ENCODE peak calls at places on chromosomes 7 and 10, in six cellular contexts. One of them, this sample, is unnamed.

GRCh38 chr10:47311193-47311899 is 10.9 kb upstream of the GDF2 start:
- DNase-seq in PC-3: peak; percentile 41
- DNase-seq in hepatocyte: no peak
- DNase-seq in neuronal stem cell: no peak
- DNase-seq in GM23248: no peak
- DNase-seq in heart left ventricle: no peak
- DNase-seq in this sample: no peak

GRCh38 chr7:24462117-24462516 is 111.1 kb upstream of the PALS2 start:
- DNase-seq in PC-3: no peak
- DNase-seq in hepatocyte: no peak
- DNase-seq in neuronal stem cell: no peak
- DNase-seq in GM23248: no peak
- DNase-seq in heart left ventricle: no peak
- DNase-seq in this sample: no peak

GRCh38 chr7:118080947-118081346 is 103.0 kb upstream of the LSM8 start:
- DNase-seq in PC-3: peak; percentile 71
- DNase-seq in hepatocyte: peak; percentile 43
- DNase-seq in neuronal stem cell: no peak
- DNase-seq in GM23248: peak; percentile 63
- DNase-seq in heart left ventricle: no peak
- DNase-seq in this sample: no peak

GRCh38 chr10:128784444-128784843 is 658.2 kb upstream of the MKI67 start:
- DNase-seq in PC-3: no peak
- DNase-seq in hepatocyte: no peak
- DNase-seq in neuronal stem cell: no peak
- DNase-seq in GM23248: no peak
- DNase-seq in heart left ventricle: no peak
- DNase-seq in this sample: no peak

GRCh38 chr10:24983946-24984345 is 31.5 kb upstream of the PRTFDC1 start:
- DNase-seq in PC-3: no peak
- DNase-seq in hepatocyte: no peak
- DNase-seq in neuronal stem cell: no peak
- DNase-seq in GM23248: peak; percentile 79
- DNase-seq in heart left ventricle: no peak
- DNase-seq in this sample: no peak

GRCh38 chr10:116889066-116889465 is 39.8 kb downstream of the ENO4 start:
- DNase-seq in PC-3: no peak
- DNase-seq in hepatocyte: no peak
- DNase-seq in neuronal stem cell: no peak
- DNase-seq in GM23248: no peak
- DNase-seq in heart left ventricle: no peak
- DNase-seq in this sample: no peak

GRCh38 chr7:151888079-151888673 is 11.3 kb upstream of the PRKAG2 start:
- DNase-seq in PC-3: peak; percentile 23
- DNase-seq in hepatocyte: no peak
- DNase-seq in neuronal stem cell: no peak
- DNase-seq in GM23248: no peak
- DNase-seq in heart left ventricle: no peak
- DNase-seq in this sample: no peak

GRCh38 chr7:31853380-31853779 is 166.4 kb downstream of the PPP1R17 start:
- DNase-seq in PC-3: no peak
- DNase-seq in hepatocyte: no peak
- DNase-seq in neuronal stem cell: no peak
- DNase-seq in GM23248: peak; percentile 42
- DNase-seq in heart left ventricle: no peak
- DNase-seq in this sample: no peak

GRCh38 chr7:7641129-7641663 is 644 bp downstream of the UMAD1 start:
- DNase-seq in PC-3: peak; percentile 8
- DNase-seq in hepatocyte: peak; percentile 15
- DNase-seq in neuronal stem cell: peak; percentile 31
- DNase-seq in GM23248: peak; percentile 40
- DNase-seq in heart left ventricle: no peak
- DNase-seq in this sample: peak; percentile 23

GRCh38 chr10:29841724-29842649 is 207.2 kb upstream of the SVIL start:
- DNase-seq in PC-3: peak; percentile 37
- DNase-seq in hepatocyte: peak; percentile 75
- DNase-seq in neuronal stem cell: no peak
- DNase-seq in GM23248: peak; percentile 33
- DNase-seq in heart left ventricle: peak; percentile 89
- DNase-seq in this sample: no peak

GRCh38 chr10:71644307-71645180 is 75.0 kb downstream of the C10orf105 start:
- DNase-seq in PC-3: no peak
- DNase-seq in hepatocyte: no peak
- DNase-seq in neuronal stem cell: no peak
- DNase-seq in GM23248: no peak
- DNase-seq in heart left ventricle: no peak
- DNase-seq in this sample: no peak

GRCh38 chr10:118595598-118596425 is at the start of gene PRLHR:
- DNase-seq in PC-3: no peak
- DNase-seq in hepatocyte: peak; percentile 74
- DNase-seq in neuronal stem cell: peak; percentile 74
- DNase-seq in GM23248: peak; percentile 59
- DNase-seq in heart left ventricle: no peak
- DNase-seq in this sample: peak; percentile 78

GRCh38 chr7:151705744-151706567 is 171.0 kb downstream of the PRKAG2 start:
- DNase-seq in PC-3: peak; percentile 56
- DNase-seq in hepatocyte: peak; percentile 68
- DNase-seq in neuronal stem cell: no peak
- DNase-seq in GM23248: peak; percentile 64
- DNase-seq in heart left ventricle: no peak
- DNase-seq in this sample: no peak

GRCh38 chr7:157009170-157009777 is 1.2 kb downstream of the MNX1 start:
- DNase-seq in PC-3: no peak
- DNase-seq in hepatocyte: no peak
- DNase-seq in neuronal stem cell: no peak
- DNase-seq in GM23248: no peak
- DNase-seq in heart left ventricle: no peak
- DNase-seq in this sample: no peak

GRCh38 chr10:11397566-11397965 is 213.9 kb downstream of the USP6NL start:
- DNase-seq in PC-3: no peak
- DNase-seq in hepatocyte: no peak
- DNase-seq in neuronal stem cell: no peak
- DNase-seq in GM23248: no peak
- DNase-seq in heart left ventricle: no peak
- DNase-seq in this sample: no peak

GRCh38 chr10:103803941-103804340 is 51.4 kb downstream of the SH3PXD2A start:
- DNase-seq in PC-3: peak; percentile 34
- DNase-seq in hepatocyte: no peak
- DNase-seq in neuronal stem cell: no peak
- DNase-seq in GM23248: no peak
- DNase-seq in heart left ventricle: no peak
- DNase-seq in this sample: no peak

GRCh38 chr7:91789558-91789957 is 90.9 kb downstream of the MTERF1 start:
- DNase-seq in PC-3: peak; percentile 9
- DNase-seq in hepatocyte: no peak
- DNase-seq in neuronal stem cell: no peak
- DNase-seq in GM23248: peak; percentile 14
- DNase-seq in heart left ventricle: no peak
- DNase-seq in this sample: no peak

GRCh38 chr7:116863168-116863670 is 832 bp downstream of the CAPZA2 start:
- DNase-seq in PC-3: peak; percentile 12
- DNase-seq in hepatocyte: peak; percentile 49
- DNase-seq in neuronal stem cell: peak; percentile 12
- DNase-seq in GM23248: no peak
- DNase-seq in heart left ventricle: no peak
- DNase-seq in this sample: no peak

GRCh38 chr10:988667-989545 is 672 bp downstream of the GTPBP4 start:
- DNase-seq in PC-3: no peak
- DNase-seq in hepatocyte: no peak
- DNase-seq in neuronal stem cell: peak; percentile 11
- DNase-seq in GM23248: peak; percentile 82
- DNase-seq in heart left ventricle: no peak
- DNase-seq in this sample: no peak

GRCh38 chr7:28937593-28937992 is 20.5 kb downstream of the TRIL start:
- DNase-seq in PC-3: no peak
- DNase-seq in hepatocyte: no peak
- DNase-seq in neuronal stem cell: no peak
- DNase-seq in GM23248: no peak
- DNase-seq in heart left ventricle: no peak
- DNase-seq in this sample: no peak

GRCh38 chr7:91636129-91636724 is 244.3 kb downstream of the MTERF1 start:
- DNase-seq in PC-3: peak; percentile 57
- DNase-seq in hepatocyte: peak; percentile 37
- DNase-seq in neuronal stem cell: peak; percentile 35
- DNase-seq in GM23248: peak; percentile 38
- DNase-seq in heart left ventricle: no peak
- DNase-seq in this sample: no peak

DNA sequence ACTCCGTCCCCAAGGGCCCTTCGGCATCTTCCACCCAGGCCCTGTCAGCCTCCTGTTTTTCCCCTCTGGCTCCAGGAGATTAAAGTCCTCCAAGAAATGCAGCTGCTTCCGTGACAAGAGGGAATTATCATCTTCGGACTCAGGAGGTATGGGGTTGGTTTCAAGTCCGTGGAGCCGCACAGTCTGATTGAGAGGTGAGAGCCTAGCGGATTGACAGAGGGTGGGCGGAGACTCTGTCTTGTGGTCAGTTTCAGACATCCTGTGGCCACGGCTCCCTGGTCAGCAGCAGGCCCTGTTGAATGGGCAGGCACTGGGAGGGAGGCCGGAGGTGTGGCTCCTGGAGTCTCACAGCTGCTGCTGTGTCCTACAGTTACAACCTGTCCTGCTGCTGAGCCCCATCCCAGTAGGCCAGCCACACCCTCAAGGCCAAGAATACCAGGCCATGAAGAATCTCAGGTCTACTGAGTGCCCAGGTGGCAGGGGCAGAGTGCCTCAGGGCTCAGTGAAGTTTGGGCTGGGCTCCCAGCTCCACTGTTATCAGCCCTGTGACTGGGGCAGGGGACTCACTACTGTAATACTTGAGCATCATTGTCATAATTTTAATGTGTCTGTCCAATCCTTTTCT is 49.3 kb upstream of the ZNF716 start:
- DNase-seq in PC-3: no peak
- DNase-seq in hepatocyte: no peak
- DNase-seq in neuronal stem cell: no peak
- DNase-seq in GM23248: no peak
- DNase-seq in heart left ventricle: no peak
- DNase-seq in this sample: no peak
- H3K9me3 ChIP-seq in PC-3: no peaks in the 10 kb centered on the region
- H3K9me3 ChIP-seq in hepatocyte: no peaks in the 10 kb centered on the region
- H3K9me3 ChIP-seq in neuronal stem cell: peaks cover 29% of the 10 kb centered on the region
- H3K9me3 ChIP-seq in GM23248: no peaks in the 10 kb centered on the region
- H3K9me3 ChIP-seq in heart left ventricle: peaks cover 8% of the 10 kb centered on the region
- H3K9me3 ChIP-seq in this sample: no peaks in the 10 kb centered on the region

GRCh38 chr7:57404967-57405421 is 45.0 kb upstream of the ZNF716 start:
- DNase-seq in PC-3: no peak
- DNase-seq in hepatocyte: peak; percentile 2
- DNase-seq in neuronal stem cell: no peak
- DNase-seq in GM23248: no peak
- DNase-seq in heart left ventricle: no peak
- DNase-seq in this sample: no peak

GRCh38 chr7:57403601-57404342 is 46.2 kb upstream of the ZNF716 start:
- DNase-seq in PC-3: peak; percentile 28
- DNase-seq in hepatocyte: no peak
- DNase-seq in neuronal stem cell: no peak
- DNase-seq in GM23248: no peak
- DNase-seq in heart left ventricle: peak; percentile 90
- DNase-seq in this sample: peak; percentile 54

GRCh38 chr7:57399972-57400371 is 50.0 kb upstream of the ZNF716 start:
- DNase-seq in PC-3: no peak
- DNase-seq in hepatocyte: no peak
- DNase-seq in neuronal stem cell: no peak
- DNase-seq in GM23248: no peak
- DNase-seq in heart left ventricle: no peak
- DNase-seq in this sample: no peak

GRCh38 chr7:57407125-57407524 is 42.9 kb upstream of the ZNF716 start:
- DNase-seq in PC-3: no peak
- DNase-seq in hepatocyte: no peak
- DNase-seq in neuronal stem cell: no peak
- DNase-seq in GM23248: no peak
- DNase-seq in heart left ventricle: no peak
- DNase-seq in this sample: no peak

DNA sequence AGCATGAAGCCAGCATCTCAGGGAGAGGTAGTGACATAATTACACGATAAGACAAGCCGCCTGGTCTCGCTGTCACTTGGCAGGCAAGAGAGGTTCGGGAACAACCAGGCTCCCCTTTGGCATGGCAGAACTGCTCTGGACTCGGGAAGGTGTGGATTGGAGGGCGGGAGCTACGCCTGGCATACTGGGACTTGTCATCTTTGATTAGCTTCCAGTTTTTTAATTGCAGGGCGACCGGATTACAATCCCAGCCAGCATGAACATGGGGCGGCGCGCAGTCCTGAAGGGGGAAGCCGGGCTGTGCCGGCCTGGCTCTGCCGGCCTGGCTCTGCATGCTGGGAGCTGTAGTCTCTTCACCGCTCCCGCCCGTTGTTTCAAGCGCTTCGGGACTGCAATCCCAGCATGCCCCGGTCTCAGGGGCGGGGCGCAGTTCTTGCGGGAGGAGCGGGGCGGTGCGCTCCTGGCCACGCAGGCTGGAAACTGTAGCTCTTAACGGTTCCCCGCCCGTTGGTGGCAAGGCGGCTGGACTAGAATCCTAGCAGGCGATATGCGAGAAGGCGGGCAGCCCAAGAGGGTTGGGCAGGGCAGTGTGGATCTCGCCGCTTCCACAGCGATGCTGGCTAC is 45.5 kb upstream of the ZNF716 start:
- DNase-seq in PC-3: peak; percentile 52
- DNase-seq in hepatocyte: no peak
- DNase-seq in neuronal stem cell: no peak
- DNase-seq in GM23248: no peak
- DNase-seq in heart left ventricle: peak; percentile 89
- DNase-seq in this sample: peak; percentile 47
- H3K9me3 ChIP-seq in PC-3: no peaks in the 10 kb centered on the region
- H3K9me3 ChIP-seq in hepatocyte: no peaks in the 10 kb centered on the region
- H3K9me3 ChIP-seq in neuronal stem cell: peaks cover 22% of the 10 kb centered on the region
- H3K9me3 ChIP-seq in GM23248: no peaks in the 10 kb centered on the region
- H3K9me3 ChIP-seq in heart left ventricle: no peaks in the 10 kb centered on the region
- H3K9me3 ChIP-seq in this sample: no peaks in the 10 kb centered on the region

DNA sequence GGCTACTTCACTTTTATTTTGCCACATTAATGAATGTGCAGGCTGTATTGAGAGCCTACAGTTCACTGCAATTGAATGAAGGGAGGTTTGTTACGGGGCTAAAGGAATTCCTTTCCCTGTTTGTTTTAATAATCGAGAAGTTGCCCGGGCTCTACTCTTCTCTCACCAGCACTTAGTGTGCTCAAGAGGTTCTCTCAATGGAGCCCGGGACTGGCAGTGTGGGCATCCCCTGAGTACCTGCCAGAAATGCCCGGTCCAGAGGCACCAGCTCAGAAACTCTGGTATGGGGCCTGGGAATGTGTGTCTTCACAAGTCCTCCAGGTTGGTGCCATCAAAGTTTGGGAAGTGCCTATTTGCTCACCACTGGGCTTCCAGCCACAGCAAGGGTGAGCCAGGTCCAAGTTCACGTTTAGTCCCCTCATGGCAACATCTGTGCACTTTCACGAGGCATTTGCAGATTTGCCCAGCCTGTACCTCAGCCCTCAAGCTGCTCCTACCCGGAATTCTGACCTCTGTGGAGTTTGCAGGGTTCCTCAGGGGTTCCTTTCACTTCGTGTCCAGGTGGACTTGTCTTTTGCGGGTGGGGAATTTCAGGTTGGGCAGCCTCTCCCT is 622.4 kb downstream of the SDK1 start:
- DNase-seq in PC-3: no peak
- DNase-seq in hepatocyte: no peak
- DNase-seq in neuronal stem cell: no peak
- DNase-seq in GM23248: no peak
- DNase-seq in heart left ventricle: no peak
- DNase-seq in this sample: no peak
- H3K9me3 ChIP-seq in PC-3: no peaks in the 10 kb centered on the region
- H3K9me3 ChIP-seq in hepatocyte: no peaks in the 10 kb centered on the region
- H3K9me3 ChIP-seq in neuronal stem cell: peaks cover 2% of the 10 kb centered on the region
- H3K9me3 ChIP-seq in GM23248: no peaks in the 10 kb centered on the region
- H3K9me3 ChIP-seq in heart left ventricle: no peaks in the 10 kb centered on the region
- H3K9me3 ChIP-seq in this sample: no peaks in the 10 kb centered on the region

GRCh38 chr7:158266426-158266816 is 321.2 kb downstream of the PTPRN2 start:
- DNase-seq in PC-3: no peak
- DNase-seq in hepatocyte: no peak
- DNase-seq in neuronal stem cell: no peak
- DNase-seq in GM23248: no peak
- DNase-seq in heart left ventricle: no peak
- DNase-seq in this sample: no peak
- H3K9me3 ChIP-seq in PC-3: no peaks in the 10 kb centered on the region
- H3K9me3 ChIP-seq in hepatocyte: no peaks in the 10 kb centered on the region
- H3K9me3 ChIP-seq in neuronal stem cell: peaks cover 21% of the 10 kb centered on the region
- H3K9me3 ChIP-seq in GM23248: no peaks in the 10 kb centered on the region
- H3K9me3 ChIP-seq in heart left ventricle: no peaks in the 10 kb centered on the region
- H3K9me3 ChIP-seq in this sample: no peaks in the 10 kb centered on the region